ENCODE peak calls at places on chromosomes 13 and 19, in nine cellular contexts. W is progenitor cell of endocrine pancreas; O is activated CD4-positive, alpha-beta T cell treated with anti-CD3 and anti-CD28 coated beads for 1 hour; K is stimulated activated CD4-positive, alpha-beta T cell treated with anti-CD3 and anti-CD28 coated beads, Interleukin-1b, Interleukin-23, amount 100 ng/mL, for 1 hour; V is mesenchymal stem cell; I is fibroblast of villous mesenchyme; U is HCEC 1CT; E is T-helper 2 cell; C is ACHN. G is an unnamed sample.

GRCh38 chr13:78787189-78787588 is 128.2 kb upstream of the OBI1 start:
- DNase-seq in U (no peak), I (no peak), O (no peak), W (no peak), E (no peak), K (no peak), V (peak), C (no peak), G (no peak)

GRCh38 chr19:21065336-21065735 is 16.7 kb upstream of the ZNF714 start:
- DNase-seq in E (no peak), K (no peak), C (no peak), O (no peak), W (no peak), U (no peak), V (no peak), I (no peak), G (no peak)

GRCh38 chr19:43152217-43152616 is 34.1 kb downstream of the PSG5 start:
- DNase-seq in I (peak), E (no peak), U (no peak), K (no peak), V (no peak), O (no peak), C (no peak), W (no peak), G (no peak)

GRCh38 chr19:50465986-50466771 is 10.1 kb upstream of the EMC10 start:
- DNase-seq in W (peak), V (peak), C (no peak), E (no peak), K (no peak), U (no peak), I (no peak), O (no peak), G (peak)

GRCh38 chr13:78317030-78317429 is 286.3 kb downstream of the POU4F1 start:
- DNase-seq in E (no peak), I (no peak), U (peak), V (no peak), O (no peak), W (no peak), C (no peak), K (no peak), G (no peak)

GRCh38 chr19:41694831-41695635 is 7.0 kb upstream of the CEACAM7 start:
- DNase-seq in V (no peak), I (no peak), C (no peak), E (no peak), W (no peak), U (no peak), O (no peak), K (no peak), G (no peak)

GRCh38 chr19:7860902-7861618 is 13.1 kb downstream of the PRR36 start:
- DNase-seq in U (no peak), V (no peak), I (no peak), O (no peak), K (no peak), W (no peak), E (no peak), C (no peak), G (peak)

GRCh38 chr19:58305932-58306323 is 751 bp downstream of the ERVK3-1 start:
- DNase-seq in V (peak), W (no peak), O (no peak), E (no peak), C (peak), U (no peak), K (no peak), I (peak), G (no peak)

GRCh38 chr19:51796195-51796679 is 1.3 kb downstream of the FPR3 start:
- DNase-seq in I (no peak), O (no peak), V (no peak), E (no peak), W (no peak), K (no peak), U (no peak), C (no peak), G (no peak)